ENCODE peak calls at places on chromosomes 6 and 20, in six cellular contexts. One of them, this sample, is unnamed.

GRCh38 chr6:1624848-1625341 is 15.2 kb downstream of the FOXC1 start:
- DNase-seq in GM03348: peak; percentile 76
- DNase-seq in skeletal muscle cell: no peak
- DNase-seq in stimulated activated naive CD4-positive, alpha-beta T cell: peak; percentile 7
- DNase-seq in nephron progenitor cell: peak; percentile 68
- DNase-seq in prostate gland: no peak
- DNase-seq in this sample: peak; percentile 97

GRCh38 chr6:47737406-47737805 is 39.0 kb downstream of the ADGRF4 start:
- DNase-seq in GM03348: no peak
- DNase-seq in skeletal muscle cell: no peak
- DNase-seq in stimulated activated naive CD4-positive, alpha-beta T cell: no peak
- DNase-seq in nephron progenitor cell: no peak
- DNase-seq in prostate gland: no peak
- DNase-seq in this sample: no peak

GRCh38 chr6:100366419-100366818 is 98.3 kb downstream of the SIM1 start:
- DNase-seq in GM03348: peak; percentile 13
- DNase-seq in skeletal muscle cell: peak; percentile 60
- DNase-seq in stimulated activated naive CD4-positive, alpha-beta T cell: no peak
- DNase-seq in nephron progenitor cell: no peak
- DNase-seq in prostate gland: no peak
- DNase-seq in this sample: no peak

GRCh38 chr6:72203983-72204382 is 317.6 kb downstream of the RIMS1 start:
- DNase-seq in GM03348: no peak
- DNase-seq in skeletal muscle cell: no peak
- DNase-seq in stimulated activated naive CD4-positive, alpha-beta T cell: no peak
- DNase-seq in nephron progenitor cell: no peak
- DNase-seq in prostate gland: no peak
- DNase-seq in this sample: no peak

GRCh38 chr20:21376631-21377030 is 20.7 kb downstream of the NKX2-4 start:
- DNase-seq in GM03348: no peak
- DNase-seq in skeletal muscle cell: no peak
- DNase-seq in stimulated activated naive CD4-positive, alpha-beta T cell: no peak
- DNase-seq in nephron progenitor cell: no peak
- DNase-seq in prostate gland: no peak
- DNase-seq in this sample: peak; percentile 23

GRCh38 chr6:131950767-131951575 is at the start of gene CCN2:
- DNase-seq in GM03348: peak; percentile 92
- DNase-seq in skeletal muscle cell: peak; percentile 97
- DNase-seq in stimulated activated naive CD4-positive, alpha-beta T cell: no peak
- DNase-seq in nephron progenitor cell: peak; percentile 91
- DNase-seq in prostate gland: peak; percentile 68
- DNase-seq in this sample: peak; percentile 94

GRCh38 chr6:95848717-95849116 is 167.1 kb upstream of the FUT9 start:
- DNase-seq in GM03348: no peak
- DNase-seq in skeletal muscle cell: no peak
- DNase-seq in stimulated activated naive CD4-positive, alpha-beta T cell: no peak
- DNase-seq in nephron progenitor cell: no peak
- DNase-seq in prostate gland: no peak
- DNase-seq in this sample: no peak

GRCh38 chr6:129748901-129749748 is 39.1 kb upstream of the ARHGAP18 start:
- DNase-seq in GM03348: peak; percentile 19
- DNase-seq in skeletal muscle cell: peak; percentile 39
- DNase-seq in stimulated activated naive CD4-positive, alpha-beta T cell: no peak
- DNase-seq in nephron progenitor cell: no peak
- DNase-seq in prostate gland: no peak
- DNase-seq in this sample: no peak

GRCh38 chr20:59580208-59580980 is 23.9 kb upstream of the PHACTR3 start:
- DNase-seq in GM03348: peak; percentile 89
- DNase-seq in skeletal muscle cell: no peak
- DNase-seq in stimulated activated naive CD4-positive, alpha-beta T cell: no peak
- DNase-seq in nephron progenitor cell: no peak
- DNase-seq in prostate gland: no peak
- DNase-seq in this sample: peak; percentile 49

GRCh38 chr6:75234126-75234865 is 9.3 kb downstream of the COX7A2 start:
- DNase-seq in GM03348: no peak
- DNase-seq in skeletal muscle cell: no peak
- DNase-seq in stimulated activated naive CD4-positive, alpha-beta T cell: no peak
- DNase-seq in nephron progenitor cell: no peak
- DNase-seq in prostate gland: no peak
- DNase-seq in this sample: no peak

GRCh38 chr6:161439093-161439492 is 165.2 kb upstream of the AGPAT4 start:
- DNase-seq in GM03348: peak; percentile 91
- DNase-seq in skeletal muscle cell: peak; percentile 93
- DNase-seq in stimulated activated naive CD4-positive, alpha-beta T cell: no peak
- DNase-seq in nephron progenitor cell: no peak
- DNase-seq in prostate gland: no peak
- DNase-seq in this sample: peak; percentile 82

GRCh38 chr6:40957616-40958492 is 81.2 kb downstream of the UNC5CL start:
- DNase-seq in GM03348: peak; percentile 76
- DNase-seq in skeletal muscle cell: no peak
- DNase-seq in stimulated activated naive CD4-positive, alpha-beta T cell: no peak
- DNase-seq in nephron progenitor cell: no peak
- DNase-seq in prostate gland: no peak
- DNase-seq in this sample: peak; percentile 84

GRCh38 chr6:103327079-103327478 is 1532.6 kb downstream of the HACE1 start:
- DNase-seq in GM03348: no peak
- DNase-seq in skeletal muscle cell: no peak
- DNase-seq in stimulated activated naive CD4-positive, alpha-beta T cell: no peak
- DNase-seq in nephron progenitor cell: peak; percentile 5
- DNase-seq in prostate gland: no peak
- DNase-seq in this sample: no peak

GRCh38 chr6:16389642-16390041 is 151.3 kb downstream of the GMPR start:
- DNase-seq in GM03348: no peak
- DNase-seq in skeletal muscle cell: no peak
- DNase-seq in stimulated activated naive CD4-positive, alpha-beta T cell: no peak
- DNase-seq in nephron progenitor cell: no peak
- DNase-seq in prostate gland: no peak
- DNase-seq in this sample: no peak

GRCh38 chr6:52416629-52417151 is 3.5 kb upstream of the EFHC1 start:
- DNase-seq in GM03348: peak; percentile 67
- DNase-seq in skeletal muscle cell: no peak
- DNase-seq in stimulated activated naive CD4-positive, alpha-beta T cell: peak; percentile 78
- DNase-seq in nephron progenitor cell: peak; percentile 39
- DNase-seq in prostate gland: peak; percentile 46
- DNase-seq in this sample: peak; percentile 58

This sample was measured in osteoblast.